ENCODE peak calls at places on chromosomes 16 and 17, in six cellular contexts. E, S, O, D, M and B are unnamed samples.

GRCh38 chr17:77499699-77500435 is 359.1 kb downstream of the SEC14L1 start:
- DNase-seq in E (peak), S (no peak), O (no peak), D (peak), M (no peak), B (no peak)

GRCh38 chr17:17269926-17270773 is 10.9 kb downstream of the COPS3 start:
- DNase-seq in E (no peak), S (no peak), O (no peak), D (no peak), M (no peak), B (no peak)

GRCh38 chr17:74635418-74635817 is 11.9 kb upstream of the CD300E start:
- DNase-seq in E (no peak), S (no peak), O (no peak), D (no peak), M (no peak), B (peak)

GRCh38 chr17:81373536-81374160 is 21.6 kb upstream of the BAHCC1 start:
- DNase-seq in E (no peak), S (no peak), O (no peak), D (no peak), M (no peak), B (no peak)

GRCh38 chr17:77888242-77889134 is 70.0 kb upstream of the TNRC6C start:
- DNase-seq in E (no peak), S (no peak), O (no peak), D (peak), M (no peak), B (peak)

GRCh38 chr16:52446076-52446475 is 100.9 kb downstream of the TOX3 start:
- DNase-seq in E (no peak), S (no peak), O (no peak), D (no peak), M (no peak), B (no peak)

GRCh38 chr17:2853111-2853721 is 57.0 kb downstream of the RAP1GAP2 start:
- DNase-seq in E (no peak), S (no peak), O (no peak), D (peak), M (peak), B (peak)

GRCh38 chr16:67184453-67185002 is 765 bp upstream of the MATCAP1 start:
- DNase-seq in E (no peak), S (no peak), O (no peak), D (no peak), M (peak), B (peak)

GRCh38 chr17:64005734-64006167 is 7.6 kb downstream of the PRR29 start:
- DNase-seq in E (no peak), S (no peak), O (no peak), D (no peak), M (peak), B (peak)

GRCh38 chr17:47736501-47737211 is 3.6 kb downstream of the TBX21 start:
- DNase-seq in E (no peak), S (no peak), O (no peak), D (no peak), M (no peak), B (no peak)

GRCh38 chr17:75130632-75131277 is 787 bp downstream of the NT5C start:
- DNase-seq in E (peak), S (no peak), O (no peak), D (peak), M (peak), B (no peak)

GRCh38 chr16:57640612-57641011 is 12.2 kb downstream of the ADGRG1 start:
- DNase-seq in E (no peak), S (no peak), O (no peak), D (no peak), M (no peak), B (no peak)

GRCh38 chr16:2952679-2953078 is 11.4 kb upstream of the KREMEN2 start:
- DNase-seq in E (no peak), S (no peak), O (no peak), D (no peak), M (peak), B (peak)

GRCh38 chr16:57270221-57271062 is 14.0 kb downstream of the PLLP start:
- DNase-seq in E (no peak), S (no peak), O (no peak), D (no peak), M (no peak), B (no peak)

GRCh38 chr17:55053855-55054254 is 85.3 kb downstream of the STXBP4 start:
- DNase-seq in E (no peak), S (no peak), O (no peak), D (no peak), M (no peak), B (peak)

GRCh38 chr16:24995469-24995868 is 19.7 kb downstream of the ARHGAP17 start:
- DNase-seq in E (no peak), S (no peak), O (no peak), D (no peak), M (no peak), B (no peak)

GRCh38 chr16:11257131-11257938 is 1.3 kb upstream of the SOCS1 start:
- DNase-seq in E (no peak), S (no peak), O (no peak), D (peak), M (peak), B (peak)

GRCh38 chr16:56606688-56607618 is 1.4 kb upstream of the MT2A start:
- DNase-seq in E (no peak), S (no peak), O (no peak), D (peak), M (no peak), B (no peak)

GRCh38 chr17:21194210-21194609 is 19.8 kb downstream of the TMEM11 start:
- DNase-seq in E (no peak), S (no peak), O (no peak), D (no peak), M (no peak), B (no peak)

GRCh38 chr17:2233441-2233947 is 70.1 kb downstream of the SMG6 start:
- DNase-seq in E (no peak), S (peak), O (no peak), D (no peak), M (no peak), B (no peak)

GRCh38 chr17:68613739-68614298 is 12.7 kb upstream of the FAM20A start:
- DNase-seq in E (no peak), S (no peak), O (no peak), D (no peak), M (peak), B (peak)

GRCh38 chr17:82647593-82648164 is 565 bp downstream of the WDR45B start:
- DNase-seq in E (peak), S (no peak), O (peak), D (peak), M (peak), B (peak)

GRCh38 chr16:65284583-65284982 is 162.7 kb upstream of the CDH11 start:
- DNase-seq in E (no peak), S (no peak), O (no peak), D (no peak), M (no peak), B (no peak)

GRCh38 chr17:50370052-50370451 is 2.9 kb downstream of the MRPL27 start:
- DNase-seq in E (no peak), S (no peak), O (no peak), D (no peak), M (no peak), B (no peak)

GRCh38 chr17:1379208-1379929 is 20.7 kb downstream of the YWHAE start:
- DNase-seq in E (no peak), S (no peak), O (no peak), D (peak), M (no peak), B (no peak)

GRCh38 chr17:45138911-45139532 is 3.5 kb downstream of the ACBD4 start:
- DNase-seq in E (no peak), S (no peak), O (no peak), D (peak), M (no peak), B (no peak)

GRCh38 chr17:79826210-79826680 is 13.0 kb downstream of the CBX4 start:
- DNase-seq in E (no peak), S (no peak), O (no peak), D (no peak), M (no peak), B (no peak)

GRCh38 chr17:20045476-20045875 is 36.3 kb downstream of the SPECC1 start:
- DNase-seq in E (no peak), S (no peak), O (no peak), D (no peak), M (no peak), B (no peak)

GRCh38 chr16:67942200-67942509 is 1.8 kb downstream of the LCAT start:
- DNase-seq in E (peak), S (no peak), O (peak), D (no peak), M (no peak), B (peak)

GRCh38 chr17:73770115-73770848 is 126.0 kb upstream of the SDK2 start:
- DNase-seq in E (no peak), S (no peak), O (no peak), D (no peak), M (peak), B (no peak)